ENCODE peak calls at places on chromosome 3, in six cellular contexts. W is heart right ventricle, U is Panc1, E is epithelial cell of prostate, N is SJSA1, P is A549. B is an unnamed sample.

GRCh38 chr3:56800373-56801150 is 1.2 kb downstream of the ARHGEF3 start:
- DNase-seq in W (no peak), U (no peak), E (peak; percentile 36), N (no peak), P (no peak), B (no peak)

GRCh38 chr3:162143181-162143580 is 646.6 kb downstream of the OTOL1 start:
- DNase-seq in W (no peak), U (no peak), E (no peak), N (no peak), P (no peak), B (no peak)

GRCh38 chr3:26484140-26484539 is 138.4 kb upstream of the LRRC3B start:
- DNase-seq in W (no peak), U (no peak), E (no peak), N (no peak), P (no peak), B (peak; percentile 13)

GRCh38 chr3:49007771-49008528 is 759 bp downstream of the WDR6 start:
- DNase-seq in W (peak; percentile 86), U (no peak), E (no peak), N (peak; percentile 81), P (peak; percentile 62), B (peak; percentile 95)

GRCh38 chr3:194251007-194251406 is 100.1 kb downstream of the CPN2 start:
- DNase-seq in W (no peak), U (no peak), E (no peak), N (no peak), P (no peak), B (no peak)

GRCh38 chr3:140176526-140176925 is 241.5 kb downstream of the CLSTN2 start:
- DNase-seq in W (no peak), U (no peak), E (no peak), N (no peak), P (no peak), B (no peak)

GRCh38 chr3:136885357-136886213 is 23.6 kb downstream of the NCK1 start:
- DNase-seq in W (no peak), U (no peak), E (no peak), N (no peak), P (no peak), B (no peak)

GRCh38 chr3:139610886-139611285 is 66.9 kb downstream of the NMNAT3 start:
- DNase-seq in W (no peak), U (no peak), E (no peak), N (no peak), P (no peak), B (no peak)

GRCh38 chr3:68793750-68794149 is 138.6 kb downstream of the TAFA4 start:
- DNase-seq in W (no peak), U (no peak), E (no peak), N (no peak), P (no peak), B (no peak)

GRCh38 chr3:121852256-121852655 is 17.2 kb downstream of the EAF2 start:
- DNase-seq in W (no peak), U (no peak), E (no peak), N (no peak), P (no peak), B (no peak)

GRCh38 chr3:62319570-62320243 is 53.6 kb downstream of the FEZF2 start:
- DNase-seq in W (no peak), U (no peak), E (peak; percentile 29), N (no peak), P (no peak), B (peak; percentile 4)

GRCh38 chr3:53941174-53941573 is 49.5 kb upstream of the SELENOK start:
- DNase-seq in W (no peak), U (no peak), E (no peak), N (no peak), P (no peak), B (no peak)

GRCh38 chr3:183388213-183388612 is 40.2 kb downstream of the MCF2L2 start:
- DNase-seq in W (no peak), U (no peak), E (no peak), N (no peak), P (no peak), B (no peak)

GRCh38 chr3:8416965-8417364 is 84.7 kb upstream of the LMCD1 start:
- DNase-seq in W (no peak), U (no peak), E (no peak), N (no peak), P (no peak), B (peak; percentile 31)

GRCh38 chr3:56282341-56282740 is 185.9 kb downstream of the ERC2 start:
- DNase-seq in W (no peak), U (no peak), E (no peak), N (peak; percentile 70), P (no peak), B (no peak)

GRCh38 chr3:160170409-160171370 is 54.5 kb upstream of the C3orf80 start:
- DNase-seq in W (no peak), U (no peak), E (no peak), N (no peak), P (no peak), B (no peak)

GRCh38 chr3:66428733-66429132 is 72.1 kb downstream of the LRIG1 start:
- DNase-seq in W (peak; percentile 83), U (peak; percentile 38), E (peak; percentile 67), N (peak; percentile 92), P (peak; percentile 32), B (peak; percentile 62)

GRCh38 chr3:123262226-123262625 is 60.5 kb downstream of the SEC22A start:
- DNase-seq in W (no peak), U (no peak), E (no peak), N (no peak), P (no peak), B (no peak)

GRCh38 chr3:78737988-78738387 is 1029.8 kb downstream of the ROBO1 start:
- DNase-seq in W (peak; percentile 28), U (no peak), E (no peak), N (no peak), P (no peak), B (no peak)

GRCh38 chr3:10469406-10470119 is 35.8 kb downstream of the ATP2B2 start:
- DNase-seq in W (no peak), U (no peak), E (no peak), N (no peak), P (no peak), B (no peak)

GRCh38 chr3:60053518-60054265 is 1003.9 kb upstream of the CFAP20DC start:
- DNase-seq in W (no peak), U (no peak), E (no peak), N (no peak), P (no peak), B (no peak)

GRCh38 chr3:88828466-88828865 is 279.0 kb upstream of the EPHA3 start:
- DNase-seq in W (no peak), U (no peak), E (no peak), N (no peak), P (no peak), B (no peak)

GRCh38 chr3:32421991-32422859 is 30.6 kb downstream of the CMTM7 start:
- DNase-seq in W (peak; percentile 85), U (no peak), E (peak; percentile 90), N (peak; percentile 72), P (peak; percentile 10), B (no peak)

GRCh38 chr3:37980477-37981347 is 9.9 kb upstream of the VILL start:
- DNase-seq in W (no peak), U (no peak), E (no peak), N (no peak), P (no peak), B (no peak)

DNA sequence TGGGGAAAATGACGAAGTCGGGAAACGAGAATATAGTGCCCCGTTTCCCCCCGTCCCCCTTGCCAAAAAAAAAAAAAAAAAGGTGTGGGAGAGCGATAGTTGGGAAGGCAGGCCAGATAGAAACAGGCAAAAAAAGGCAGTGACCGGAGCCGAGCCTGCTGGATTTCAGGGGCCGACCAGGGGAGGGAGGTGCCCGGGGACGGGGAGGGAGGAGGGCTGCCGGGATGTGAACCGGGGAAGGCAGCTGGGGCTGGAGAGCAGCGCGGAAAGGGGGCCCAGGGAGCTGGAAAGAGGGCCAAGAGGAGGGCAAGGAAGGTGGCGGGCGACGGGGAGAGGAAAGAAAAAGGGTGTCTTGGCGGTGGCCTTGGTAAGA is 831 bp downstream of the LRRN1 start:
- DNase-seq in W (no peak), U (no peak), E (no peak), N (no peak), P (no peak), B (peak; percentile 65)
- H3K27ac ChIP-seq in W (no peak overlapping the region), U (no peak overlapping the region), E (no peak overlapping the region), N (no peak overlapping the region), P (no peak overlapping the region), B (peak overlapping the region; percentile 93)

DNA sequence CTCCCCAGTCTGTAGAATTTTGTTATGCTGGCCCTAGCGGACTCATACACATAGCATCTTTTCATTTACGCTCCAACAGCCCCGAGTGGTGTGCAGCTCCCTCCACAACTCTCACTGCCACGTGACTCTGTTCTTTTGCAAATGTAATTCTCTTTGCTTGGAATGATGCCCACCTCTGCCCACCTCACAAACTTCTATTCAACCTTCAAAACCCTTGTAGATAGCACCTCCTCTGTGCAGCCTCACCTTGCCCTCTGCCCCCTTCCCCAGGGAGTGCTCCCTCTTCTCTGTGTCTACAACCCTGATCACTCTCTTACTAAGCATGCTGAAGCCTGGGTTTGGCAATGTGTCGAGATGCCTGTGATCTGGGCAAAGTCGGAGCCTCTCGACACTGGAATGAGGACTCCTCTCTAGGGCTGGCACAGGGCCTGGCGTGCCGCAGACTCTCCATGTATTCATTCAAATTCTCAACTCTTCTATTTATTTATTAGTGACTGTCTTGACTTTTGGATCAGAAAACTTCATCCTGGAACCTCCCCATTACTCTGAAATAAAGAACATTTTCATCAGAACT is 73.5 kb downstream of the MGLL start:
- DNase-seq in W (no peak), U (no peak), E (no peak), N (peak; percentile 48), P (no peak), B (no peak)
- H3K27ac ChIP-seq in W (peak overlapping the region; percentile 89), U (no peak overlapping the region), E (peak overlapping the region; percentile 90), N (peak overlapping the region; percentile 67), P (peak overlapping the region; percentile 100), B (no peak overlapping the region)

DNA sequence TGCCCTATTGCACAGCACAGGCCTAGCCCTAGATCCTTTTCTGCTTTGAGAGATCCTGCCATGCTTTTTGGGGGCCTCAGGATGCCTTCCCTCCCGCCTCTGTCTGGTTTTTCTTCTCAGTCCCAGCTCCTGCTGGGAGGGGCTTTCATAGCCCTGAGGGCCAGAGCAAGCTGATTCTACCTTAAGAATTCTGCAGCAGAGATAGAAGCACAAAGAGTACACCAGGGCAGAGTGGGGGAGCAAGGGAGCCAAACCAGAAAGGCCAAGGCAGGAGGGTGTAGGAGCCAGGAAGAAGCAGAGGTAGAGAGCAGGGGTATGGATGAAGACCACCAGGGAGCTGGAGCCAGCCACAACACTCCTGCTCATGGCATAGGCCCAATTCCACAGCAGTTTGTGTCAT is 18.1 kb downstream of the SH3BP5 start:
- DNase-seq in W (no peak), U (no peak), E (no peak), N (no peak), P (no peak), B (no peak)
- H3K27ac ChIP-seq in W (peak overlapping the region; percentile 44), U (no peak overlapping the region), E (no peak overlapping the region), N (no peak overlapping the region), P (no peak overlapping the region), B (no peak overlapping the region)

GRCh38 chr3:142652826-142653292 is 56.7 kb downstream of the PLS1 start:
- DNase-seq in W (no peak), U (no peak), E (no peak), N (no peak), P (no peak), B (no peak)

GRCh38 chr3:142651711-142652110 is 55.5 kb downstream of the PLS1 start:
- DNase-seq in W (no peak), U (no peak), E (no peak), N (no peak), P (no peak), B (no peak)

GRCh38 chr3:142648950-142649349 is 52.8 kb downstream of the PLS1 start:
- DNase-seq in W (no peak), U (no peak), E (no peak), N (no peak), P (no peak), B (no peak)

GRCh38 chr3:142647856-142648255 is 51.7 kb downstream of the PLS1 start:
- DNase-seq in W (no peak), U (peak; percentile 68), E (peak; percentile 73), N (no peak), P (peak; percentile 11), B (peak; percentile 41)

GRCh38 chr3:142649996-142650693 is 54.0 kb downstream of the PLS1 start:
- DNase-seq in W (no peak), U (no peak), E (no peak), N (no peak), P (no peak), B (no peak)
- H3K27ac ChIP-seq in W (no peak overlapping the region), U (no peak overlapping the region), E (no peak overlapping the region), N (no peak overlapping the region), P (no peak overlapping the region), B (no peak overlapping the region)

B was measured in hepatocyte.